ENCODE peak calls at places on chromosomes 16 and 17, in ten cellular contexts. W, N, G, Z, E, K, L, A, I and V are unnamed samples.
A peak's percentile ranks its signal among the peaks of the same experiment; 100 is the strongest.

GRCh38 chr17:82370471-82371332 is 863 bp upstream of the UTS2R start:
- DNase-seq in W (peak; percentile 34), N (no peak), G (no peak), Z (no peak), E (no peak), K (no peak), L (no peak), A (no peak), I (no peak), V (no peak)

GRCh38 chr16:86078121-86078600 is 179.2 kb downstream of the IRF8 start:
- DNase-seq in W (no peak), N (no peak), G (no peak), Z (no peak), E (no peak), K (no peak), L (no peak), A (no peak), I (no peak), V (no peak)

GRCh38 chr17:81552244-81553017 is at the start of gene FAAP100:
- DNase-seq in W (peak; percentile 88), N (peak; percentile 74), G (peak; percentile 90), Z (peak; percentile 93), E (peak; percentile 74), K (peak; percentile 75), L (peak; percentile 88), A (peak; percentile 90), I (no peak), V (no peak)

GRCh38 chr17:718075-718474 is 3.4 kb upstream of the VPS53 start:
- DNase-seq in W (no peak), N (no peak), G (no peak), Z (no peak), E (no peak), K (no peak), L (no peak), A (no peak), I (no peak), V (no peak)

GRCh38 chr17:66228887-66229782 is at the start of gene APOH:
- DNase-seq in W (no peak), N (no peak), G (peak; percentile 59), Z (no peak), E (no peak), K (peak; percentile 20), L (no peak), A (no peak), I (no peak), V (no peak)

GRCh38 chr17:74745548-74746177 is 2.8 kb upstream of the NHERF1 start:
- DNase-seq in W (peak; percentile 32), N (no peak), G (no peak), Z (no peak), E (no peak), K (no peak), L (peak; percentile 48), A (peak; percentile 34), I (no peak), V (no peak)

GRCh38 chr17:73131993-73132595 is 32.7 kb upstream of the SSTR2 start:
- DNase-seq in W (no peak), N (no peak), G (no peak), Z (peak; percentile 68), E (no peak), K (no peak), L (no peak), A (no peak), I (no peak), V (no peak)

GRCh38 chr17:58231644-58232043 is 6.7 kb upstream of the LPO start:
- DNase-seq in W (no peak), N (no peak), G (no peak), Z (no peak), E (peak; percentile 64), K (no peak), L (no peak), A (no peak), I (no peak), V (no peak)

GRCh38 chr17:58172369-58173071 is 5.7 kb downstream of the OR4D2 start:
- DNase-seq in W (no peak), N (no peak), G (peak; percentile 68), Z (peak; percentile 64), E (no peak), K (no peak), L (peak; percentile 70), A (no peak), I (peak; percentile 5), V (no peak)

GRCh38 chr16:57394444-57394843 is 10.1 kb upstream of the CCL17 start:
- DNase-seq in W (no peak), N (no peak), G (no peak), Z (no peak), E (no peak), K (no peak), L (no peak), A (peak; percentile 41), I (no peak), V (no peak)

GRCh38 chr17:17127730-17128291 is 78.3 kb downstream of the PLD6 start:
- DNase-seq in W (peak; percentile 61), N (no peak), G (no peak), Z (no peak), E (no peak), K (no peak), L (no peak), A (no peak), I (no peak), V (no peak)

GRCh38 chr17:17126131-17127110 is 79.7 kb downstream of the PLD6 start:
- DNase-seq in W (peak; percentile 26), N (no peak), G (no peak), Z (no peak), E (no peak), K (no peak), L (peak; percentile 58), A (no peak), I (no peak), V (no peak)

GRCh38 chr17:17124341-17124740 is 81.8 kb downstream of the PLD6 start:
- DNase-seq in W (no peak), N (no peak), G (no peak), Z (no peak), E (no peak), K (no peak), L (no peak), A (no peak), I (no peak), V (no peak)

GRCh38 chr17:17127156-17127555 is 79.0 kb downstream of the PLD6 start:
- DNase-seq in W (peak; percentile 32), N (no peak), G (no peak), Z (no peak), E (no peak), K (no peak), L (no peak), A (no peak), I (no peak), V (no peak)

GRCh38 chr17:17125136-17126084 is 80.7 kb downstream of the PLD6 start:
- DNase-seq in W (peak; percentile 21), N (no peak), G (no peak), Z (peak; percentile 44), E (peak; percentile 35), K (no peak), L (peak; percentile 65), A (no peak), I (no peak), V (no peak)
- H3K4me3 ChIP-seq in W (no peak overlapping the region), N (no peak overlapping the region), G (no peak overlapping the region), Z (no peak overlapping the region), E (no peak overlapping the region), K (no peak overlapping the region), L (peak overlapping the region; percentile 25), A (no peak overlapping the region), I (no peak overlapping the region), V (no peak overlapping the region)

GRCh38 chr16:815861-816260 is 15.3 kb upstream of the GNG13 start:
- DNase-seq in W (no peak), N (no peak), G (no peak), Z (no peak), E (no peak), K (no peak), L (no peak), A (no peak), I (no peak), V (no peak)

GRCh38 chr16:817001-817906 is 16.7 kb upstream of the GNG13 start:
- DNase-seq in W (no peak), N (no peak), G (no peak), Z (no peak), E (no peak), K (no peak), L (no peak), A (no peak), I (no peak), V (no peak)

GRCh38 chr16:819336-819735 is 18.8 kb upstream of the GNG13 start:
- DNase-seq in W (no peak), N (no peak), G (no peak), Z (no peak), E (no peak), K (no peak), L (no peak), A (no peak), I (no peak), V (no peak)

GRCh38 chr16:818592-818991 is 18.1 kb upstream of the GNG13 start:
- DNase-seq in W (no peak), N (no peak), G (no peak), Z (no peak), E (no peak), K (no peak), L (no peak), A (no peak), I (no peak), V (no peak)

GRCh38 chr16:818132-818531 is 17.6 kb upstream of the GNG13 start:
- DNase-seq in W (no peak), N (no peak), G (no peak), Z (no peak), E (no peak), K (no peak), L (no peak), A (no peak), I (no peak), V (no peak)
- TF ChIP-seq CTCF in W (no peak), N (no peak), G (no peak), Z (no peak), E (no peak), K (no peak), L (no peak), A (no peak), I (no peak), V (no peak)

GRCh38 chr16:997440-998051 is 16.0 kb downstream of the SOX8 start:
- DNase-seq in W (no peak), N (peak; percentile 60), G (peak; percentile 72), Z (peak; percentile 83), E (peak; percentile 49), K (no peak), L (peak; percentile 79), A (no peak), I (no peak), V (no peak)
- H3K4me3 ChIP-seq in W (peak overlapping the region; percentile 40), N (peak overlapping the region; percentile 41), G (peak overlapping the region; percentile 33), Z (no peak overlapping the region), E (no peak overlapping the region), K (peak overlapping the region; percentile 12), L (peak overlapping the region; percentile 86), A (no peak overlapping the region), I (no peak overlapping the region), V (peak overlapping the region; percentile 33)

DNA sequence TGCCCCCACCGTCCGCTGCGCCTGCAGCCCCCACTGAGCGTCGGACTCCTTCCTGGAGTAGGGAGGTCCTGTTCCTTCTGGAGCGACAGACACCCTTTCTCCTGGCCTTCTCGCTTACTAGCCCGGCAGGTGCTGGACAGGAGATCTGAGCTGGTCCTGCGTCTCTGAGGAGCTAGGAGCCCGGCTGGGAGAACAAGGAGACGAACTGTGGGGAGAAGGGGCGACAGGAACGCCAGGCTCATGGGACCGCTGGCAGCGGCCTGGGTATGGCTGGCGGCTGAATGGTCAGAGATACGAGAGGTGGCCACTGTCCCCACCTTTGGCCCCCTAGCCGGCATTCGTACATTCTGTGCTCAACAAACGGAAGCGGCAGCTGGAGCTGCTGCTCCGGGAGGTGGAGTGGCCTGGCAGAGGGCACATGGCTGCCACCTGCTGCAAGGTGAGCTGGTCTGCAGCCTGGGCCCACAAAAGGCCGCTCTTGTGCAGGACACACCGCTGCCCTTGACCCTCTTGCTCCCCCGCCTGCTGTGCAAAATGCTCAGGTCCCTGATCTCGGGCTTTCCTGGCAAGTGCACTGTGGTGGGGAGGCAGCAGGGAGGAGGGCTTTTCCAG is 2066.7 kb downstream of the TP53TG3F start:
- DNase-seq in W (no peak), N (no peak), G (no peak), Z (no peak), E (no peak), K (no peak), L (no peak), A (no peak), I (no peak), V (no peak)
- TF ChIP-seq CTCF in W (no peak), N (no peak), G (no peak), Z (no peak), E (no peak), K (no peak), L (no peak), A (no peak), I (no peak), V (no peak)